ENCODE peak calls at places on chromosomes 1 and 21, in seven cellular contexts. Z is aorta, J is A673, H is GM23338, X is neural progenitor cell, Q is lung, M is right atrium auricular region. E is an unnamed sample.

GRCh38 chr21:27570306-27570868 is 603.5 kb upstream of the ADAMTS5 start:
- DNase-seq in J (no peak), Q (peak), M (peak), Z (peak), X (no peak), H (no peak), E (no peak)

GRCh38 chr21:34812510-34813265 is 143.9 kb downstream of the CLIC6 start:
- DNase-seq in M (no peak), Q (no peak), Z (no peak), X (no peak), J (no peak), H (no peak), E (no peak)

GRCh38 chr21:38804030-38804616 is 1.6 kb upstream of the ETS2 start:
- DNase-seq in Q (no peak), J (no peak), Z (no peak), H (no peak), X (no peak), M (no peak), E (no peak)

GRCh38 chr1:234369784-234370183 is 3.5 kb upstream of the COA6 start:
- DNase-seq in X (no peak), M (no peak), Z (no peak), H (no peak), Q (no peak), J (peak), E (no peak)

GRCh38 chr1:100452641-100453040 is 85.3 kb upstream of the GPR88 start:
- DNase-seq in X (no peak), Z (no peak), H (no peak), J (no peak), Q (no peak), M (no peak), E (no peak)

GRCh38 chr21:32728455-32729237 is 833 bp upstream of the SYNJ1 start:
- DNase-seq in X (no peak), J (no peak), M (no peak), Z (no peak), H (no peak), Q (no peak), E (no peak)

GRCh38 chr1:223667484-223668182 is 2.1 kb upstream of the CAPN8 start:
- DNase-seq in X (no peak), Z (no peak), H (no peak), M (no peak), J (no peak), Q (peak), E (no peak)

GRCh38 chr1:232705815-232706575 is 76.1 kb upstream of the SIPA1L2 start:
- DNase-seq in J (no peak), Q (peak), M (peak), Z (no peak), H (no peak), X (no peak), E (no peak)

GRCh38 chr21:20020032-20020431 is 978.2 kb upstream of the NCAM2 start:
- DNase-seq in Q (no peak), M (no peak), Z (no peak), X (no peak), H (no peak), J (no peak), E (no peak)

GRCh38 chr1:228236744-228237143 is 28.9 kb downstream of the OBSCN start:
- DNase-seq in X (peak), H (peak), Q (no peak), J (peak), Z (no peak), M (no peak), E (peak)

GRCh38 chr1:207868252-207868768 is 42.6 kb downstream of the CD34 start:
- DNase-seq in X (peak), J (no peak), Z (peak), M (no peak), Q (peak), H (peak), E (peak)

GRCh38 chr1:176884286-176884685 is 280.2 kb downstream of the ASTN1 start:
- DNase-seq in H (no peak), X (no peak), Z (no peak), Q (no peak), J (no peak), M (no peak), E (no peak)

GRCh38 chr1:16119504-16119903 is 36.4 kb downstream of the EPHA2 start:
- DNase-seq in H (no peak), Q (no peak), M (no peak), Z (no peak), X (no peak), J (no peak), E (no peak)

GRCh38 chr1:75673399-75673798 is 51.1 kb upstream of the ACADM start:
- DNase-seq in Q (no peak), J (no peak), Z (no peak), M (no peak), X (no peak), H (no peak), E (no peak)

GRCh38 chr1:159798893-159799292 is 3.3 kb upstream of the FCRL6 start:
- DNase-seq in X (peak), J (peak), M (peak), Z (peak), H (peak), Q (peak), E (peak)

GRCh38 chr1:151952811-151953210 is 40.8 kb downstream of the S100A10 start:
- DNase-seq in Q (no peak), J (no peak), M (no peak), H (no peak), X (no peak), Z (no peak), E (no peak)

GRCh38 chr1:8844421-8845063 is 27.1 kb upstream of the RERE start:
- DNase-seq in J (no peak), X (no peak), Q (no peak), Z (no peak), H (no peak), M (no peak), E (no peak)

GRCh38 chr1:62962794-62963776 is 179.2 kb downstream of the ATG4C start:
- DNase-seq in X (peak), M (no peak), H (peak), Q (no peak), J (peak), Z (no peak), E (peak)

GRCh38 chr1:58964880-58965279 is 181.0 kb upstream of the JUN start:
- DNase-seq in X (no peak), Z (no peak), J (no peak), Q (peak), H (no peak), M (no peak), E (no peak)

GRCh38 chr1:183776731-183777130 is 28.2 kb upstream of the RGL1 start:
- DNase-seq in M (no peak), H (no peak), X (no peak), Z (no peak), Q (no peak), J (no peak), E (no peak)

GRCh38 chr21:30842990-30843389 is 13.4 kb upstream of the KRTAP7-1 start:
- DNase-seq in J (no peak), X (no peak), Z (no peak), Q (no peak), H (peak), M (no peak), E (no peak)

GRCh38 chr1:172673761-172674160 is 14.9 kb downstream of the FASLG start:
- DNase-seq in Q (no peak), Z (no peak), M (no peak), J (no peak), X (no peak), H (no peak), E (no peak)

GRCh38 chr1:19033926-19034680 is 77.6 kb upstream of the IFFO2 start:
- DNase-seq in X (no peak), M (no peak), Z (no peak), J (no peak), H (no peak), Q (no peak), E (no peak)

GRCh38 chr21:25878334-25878733 is 143.6 kb downstream of the GABPA start:
- DNase-seq in H (no peak), J (no peak), M (no peak), Q (no peak), Z (no peak), X (no peak), E (no peak)

DNA sequence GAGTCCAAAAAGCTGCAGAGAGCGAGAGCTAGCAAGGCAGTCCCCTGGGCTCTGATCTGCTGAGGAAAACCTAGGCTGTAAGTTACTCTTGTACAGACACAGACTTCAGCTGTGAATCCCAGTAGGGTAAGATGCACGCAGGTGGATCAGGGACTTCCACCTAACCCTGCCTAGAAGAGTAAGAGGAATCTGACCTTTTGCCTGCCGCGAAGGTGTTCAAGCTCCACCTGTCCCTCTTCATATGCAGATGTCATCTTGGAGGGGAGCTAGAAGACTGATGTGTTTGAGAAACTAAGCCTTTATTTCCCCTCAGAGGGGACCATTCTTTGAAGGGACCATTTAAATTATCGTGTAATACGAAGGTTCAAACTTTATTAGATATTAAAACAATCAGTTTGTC is 108.6 kb upstream of the USP24 start:
- DNase-seq in Q (no peak), X (no peak), M (no peak), J (no peak), H (peak), Z (no peak), E (no peak)
- H3K27ac ChIP-seq in Q (no peak), X (no peak), M (no peak), J (no peak), H (no peak), Z (no peak), E (no peak)

GRCh38 chr1:21880619-21880970 is 56.5 kb downstream of the HSPG2 start:
- DNase-seq in M (no peak), H (no peak), Z (peak), J (no peak), X (no peak), Q (no peak), E (no peak)
- H3K27ac ChIP-seq in M (peak), H (no peak), Z (no peak), J (no peak), X (no peak), Q (no peak), E (no peak)

GRCh38 chr1:20449736-20450311 is 36.2 kb downstream of the CAMK2N1 start:
- DNase-seq in M (no peak), J (peak), H (no peak), X (no peak), Z (no peak), Q (no peak), E (no peak)
- H3K27ac ChIP-seq in M (no peak), J (no peak), H (no peak), X (no peak), Z (no peak), Q (no peak), E (no peak)

GRCh38 chr1:219088778-219089557 is 84.7 kb upstream of the LYPLAL1 start:
- DNase-seq in H (no peak), M (peak), J (no peak), Z (peak), X (no peak), Q (peak), E (no peak)
- H3K27ac ChIP-seq in H (no peak), M (no peak), J (no peak), Z (no peak), X (no peak), Q (no peak), E (no peak)

GRCh38 chr1:10528066-10529014 is 53.6 kb downstream of the PEX14 start:
- DNase-seq in J (peak), X (no peak), Q (no peak), M (peak), Z (peak), H (no peak), E (no peak)
- H3K27ac ChIP-seq in J (peak), X (no peak), Q (peak), M (peak), Z (peak), H (peak), E (no peak)

GRCh38 chr1:171467626-171468025 is 17.7 kb upstream of the PRRC2C start:
- DNase-seq in Z (no peak), Q (no peak), M (no peak), J (no peak), X (no peak), H (no peak), E (no peak)
- H3K27ac ChIP-seq in Z (no peak), Q (no peak), M (no peak), J (no peak), X (no peak), H (no peak), E (no peak)